ENCODE peak calls at places on chromosomes 5 and 9, in seven cellular contexts. Y is kidney tubule cell, Q is IMR-90, J is AG20443, Z is epithelial cell of esophagus, U is Right ventricle myocardium inferior, W is hippocampal formation. P is an unnamed sample.

GRCh38 chr9:123048748-123049147 is 15.3 kb downstream of the GPR21 start:
- DNase-seq in W (no peak), Q (peak; percentile 60), J (peak; percentile 15), Y (no peak), U (no peak), Z (no peak), P (no peak)

GRCh38 chr5:180806351-180807011 is 3.9 kb upstream of the MGAT1 start:
- DNase-seq in Z (no peak), W (no peak), J (no peak), U (no peak), Q (no peak), Y (peak; percentile 66), P (no peak)

GRCh38 chr5:39424751-39425524 is at the start of gene DAB2:
- DNase-seq in J (peak; percentile 91), U (peak; percentile 93), Z (peak; percentile 75), Q (peak; percentile 96), Y (peak; percentile 97), W (peak; percentile 81), P (peak; percentile 97)

GRCh38 chr9:74653437-74654080 is 156.4 kb downstream of the RORB start:
- DNase-seq in J (no peak), Y (no peak), Z (no peak), U (no peak), Q (no peak), W (no peak), P (no peak)

GRCh38 chr9:101247297-101247696 is 137.5 kb downstream of the BAAT start:
- DNase-seq in W (no peak), J (no peak), Z (no peak), U (no peak), Y (no peak), Q (no peak), P (no peak)

GRCh38 chr9:98318834-98319478 is 63.5 kb upstream of the TBC1D2 start:
- DNase-seq in Q (peak; percentile 86), U (no peak), Y (peak; percentile 72), J (peak; percentile 48), W (no peak), Z (peak; percentile 64), P (peak; percentile 10)

GRCh38 chr5:132419517-132420468 is 50.3 kb downstream of the SLC22A5 start:
- DNase-seq in J (peak; percentile 89), W (peak; percentile 80), Y (peak; percentile 84), U (peak; percentile 83), Z (peak; percentile 69), Q (peak; percentile 72), P (peak; percentile 75)

GRCh38 chr5:57862471-57863282 is 380.1 kb upstream of the ACTBL2 start:
- DNase-seq in U (no peak), W (peak; percentile 32), Z (peak; percentile 96), J (peak; percentile 73), Y (peak; percentile 52), Q (peak; percentile 69), P (peak; percentile 72)

GRCh38 chr5:114062940-114063867 is 298.7 kb upstream of the KCNN2 start:
- DNase-seq in Z (peak; percentile 5), U (no peak), J (no peak), W (no peak), Q (peak; percentile 10), Y (no peak), P (no peak)

GRCh38 chr9:70013598-70014196 is 30.0 kb upstream of the MAMDC2 start:
- DNase-seq in W (no peak), U (no peak), Q (peak; percentile 73), J (no peak), Z (peak; percentile 69), Y (peak; percentile 36), P (no peak)

GRCh38 chr5:8842906-8843590 is 702.8 kb downstream of the SEMA5A start:
- DNase-seq in Y (peak; percentile 31), U (no peak), W (peak; percentile 66), Z (peak; percentile 35), Q (peak; percentile 60), J (peak; percentile 62), P (no peak)

GRCh38 chr9:72203205-72203803 is 54.1 kb downstream of the GDA start:
- DNase-seq in W (peak; percentile 22), J (peak; percentile 52), U (no peak), Q (peak; percentile 22), Z (peak; percentile 66), Y (peak; percentile 41), P (peak; percentile 28)

GRCh38 chr9:16191691-16192402 is 639.0 kb downstream of the CCDC171 start:
- DNase-seq in Q (peak; percentile 87), Y (peak; percentile 75), J (peak; percentile 90), U (peak; percentile 88), W (peak; percentile 0), Z (peak; percentile 57), P (peak; percentile 85)

GRCh38 chr9:77750981-77751340 is 102.8 kb upstream of the GNA14 start:
- DNase-seq in J (peak; percentile 14), U (no peak), Z (no peak), W (no peak), Q (no peak), Y (no peak), P (no peak)

GRCh38 chr9:95771556-95772280 is 103.8 kb upstream of the ERCC6L2 start:
- DNase-seq in Z (no peak), Y (no peak), Q (peak; percentile 39), U (no peak), J (peak; percentile 33), W (peak; percentile 10), P (no peak)

GRCh38 chr5:32223972-32224608 is 50.0 kb upstream of the GOLPH3 start:
- DNase-seq in U (no peak), J (peak; percentile 86), W (no peak), Q (peak; percentile 75), Y (peak; percentile 88), Z (peak; percentile 48), P (peak; percentile 81)

GRCh38 chr9:88661759-88662158 is 126.8 kb downstream of the NXNL2 start:
- DNase-seq in W (no peak), J (no peak), Y (no peak), Z (peak; percentile 16), U (no peak), Q (no peak), P (no peak)

GRCh38 chr5:178349147-178349527 is 116.5 kb upstream of the PHYKPL start:
- DNase-seq in Y (no peak), J (no peak), Q (no peak), Z (no peak), U (no peak), W (no peak), P (no peak)

GRCh38 chr5:80569961-80570786 is at the start of gene ANKRD34B:
- DNase-seq in Y (peak; percentile 68), U (peak; percentile 71), Z (peak; percentile 33), Q (no peak), W (no peak), J (peak; percentile 50), P (no peak)

GRCh38 chr5:180522350-180522749 is 28.2 kb downstream of the CNOT6 start:
- DNase-seq in Y (no peak), J (no peak), W (no peak), Z (no peak), Q (no peak), U (no peak), P (no peak)

GRCh38 chr5:157548513-157549282 is 26.9 kb downstream of the ADAM19 start:
- DNase-seq in U (no peak), Z (peak; percentile 66), Y (peak; percentile 68), Q (peak; percentile 90), W (no peak), J (peak; percentile 88), P (peak; percentile 77)

GRCh38 chr5:20262896-20263295 is 274.9 kb upstream of the CDH18 start:
- DNase-seq in Q (no peak), Z (no peak), J (no peak), Y (no peak), U (no peak), W (no peak), P (no peak)

GRCh38 chr9:130451509-130452388 is 7.0 kb downstream of the ASS1 start:
- DNase-seq in Y (peak; percentile 96), Q (peak; percentile 95), U (peak; percentile 87), J (peak; percentile 98), W (no peak), Z (peak; percentile 95), P (peak; percentile 82)

GRCh38 chr5:67267522-67268232 is 71.1 kb upstream of the CD180 start:
- DNase-seq in W (no peak), J (no peak), Z (peak; percentile 30), Q (no peak), Y (no peak), U (peak; percentile 57), P (no peak)

GRCh38 chr9:116877072-116877471 is 190.0 kb downstream of the TRIM32 start:
- DNase-seq in J (no peak), Y (no peak), W (no peak), Q (no peak), U (no peak), Z (no peak), P (no peak)

GRCh38 chr5:81409361-81409760 is 15.4 kb upstream of the ACOT12 start:
- DNase-seq in W (no peak), Z (no peak), Y (no peak), Q (no peak), J (no peak), U (no peak), P (no peak)

GRCh38 chr5:58133631-58134296 is 326.1 kb downstream of the PLK2 start:
- DNase-seq in Q (peak; percentile 79), Z (peak; percentile 77), Y (no peak), U (no peak), J (peak; percentile 50), W (no peak), P (no peak)

GRCh38 chr5:72364186-72364585 is 44.0 kb downstream of the PTCD2 start:
- DNase-seq in W (no peak), Z (no peak), Q (no peak), J (no peak), Y (no peak), U (no peak), P (no peak)

GRCh38 chr5:179431221-179431620 is 86.0 kb upstream of the ADAMTS2 start:
- DNase-seq in U (no peak), Z (no peak), Y (no peak), Q (no peak), J (no peak), W (no peak), P (no peak)

GRCh38 chr5:187617-188451 is 3.5 kb upstream of the LRRC14B start:
- DNase-seq in Q (no peak), Y (no peak), J (no peak), U (no peak), Z (no peak), W (no peak), P (no peak)

GRCh38 chr5:128469924-128470323 is 68.1 kb downstream of the FBN2 start:
- DNase-seq in U (no peak), Q (peak; percentile 39), Z (no peak), J (no peak), W (no peak), Y (peak; percentile 3), P (no peak)

GRCh38 chr5:2905741-2906140 is 154.3 kb upstream of the IRX2 start:
- DNase-seq in Z (no peak), J (no peak), U (no peak), Q (no peak), W (no peak), Y (no peak), P (no peak)

GRCh38 chr9:114339130-114339908 is 9.7 kb downstream of the ORM2 start:
- DNase-seq in U (no peak), W (no peak), J (peak; percentile 85), Q (peak; percentile 47), Y (peak; percentile 57), Z (peak; percentile 44), P (peak; percentile 56)

GRCh38 chr5:143836161-143836725 is 24.3 kb downstream of the HMHB1 start:
- DNase-seq in Q (no peak), W (no peak), Z (no peak), U (no peak), Y (no peak), J (peak; percentile 60), P (no peak)

GRCh38 chr9:111175350-111175749 is 137.1 kb upstream of the LPAR1 start:
- DNase-seq in J (no peak), Z (no peak), Q (no peak), W (no peak), Y (no peak), U (no peak), P (no peak)

P was measured in RCC 7860.